ENCODE peak calls at places on chromosome 11, in ten cellular contexts. O is HT-29; H is GM23248; G is CD4-positive, alpha-beta T cell; Y is stimulated activated naive CD8-positive, alpha-beta T cell treated with anti-CD3 and anti-CD28 coated beads, Interleukin-15, Interleukin-2, amounts not matched to agents 100 U/mL and 50 U/mL, for 24 hours; S is head of caudate nucleus; I is nucleus accumbens; V is dorsolateral prefrontal cortex; L is NCI-H1417; P is GOT3. T is an unnamed sample.

GRCh38 chr11:12516387-12517110 is 139.2 kb downstream of the PARVA start:
- DNase-seq in O (no peak), H (no peak), G (no peak), Y (no peak), S (no peak), I (no peak), V (no peak), L (no peak), P (no peak), T (no peak)

GRCh38 chr11:128201006-128201405 is 386.4 kb downstream of the ETS1 start:
- DNase-seq in O (no peak), H (no peak), G (no peak), Y (no peak), S (no peak), I (no peak), V (no peak), L (no peak), P (no peak), T (no peak)

GRCh38 chr11:117232911-117233409 is 489 bp downstream of the RNF214 start:
- DNase-seq in O (peak; percentile 19), H (peak; percentile 47), G (no peak), Y (peak; percentile 30), S (no peak), I (no peak), V (no peak), L (peak; percentile 59), P (no peak), T (no peak)

GRCh38 chr11:10866893-10867331 is 9.1 kb upstream of the ZBED5 start:
- DNase-seq in O (no peak), H (peak; percentile 88), G (no peak), Y (no peak), S (no peak), I (no peak), V (no peak), L (peak; percentile 7), P (no peak), T (no peak)

GRCh38 chr11:3707176-3707575 is 36.0 kb upstream of the CHRNA10 start:
- DNase-seq in O (no peak), H (no peak), G (no peak), Y (no peak), S (no peak), I (no peak), V (no peak), L (no peak), P (no peak), T (no peak)

GRCh38 chr11:7513210-7514098 is at the start of gene PPFIBP2:
- DNase-seq in O (peak; percentile 80), H (peak; percentile 87), G (peak; percentile 78), Y (peak; percentile 88), S (peak; percentile 86), I (peak; percentile 58), V (peak; percentile 77), L (peak; percentile 70), P (peak; percentile 20), T (peak; percentile 92)

GRCh38 chr11:114162719-114163123 is 103.2 kb downstream of the ZBTB16 start:
- DNase-seq in O (peak; percentile 23), H (peak; percentile 96), G (no peak), Y (no peak), S (peak; percentile 80), I (peak; percentile 88), V (peak; percentile 92), L (peak; percentile 71), P (peak; percentile 6), T (peak; percentile 97)

GRCh38 chr11:24312464-24313238 is 184.2 kb upstream of the LUZP2 start:
- DNase-seq in O (no peak), H (peak; percentile 1), G (no peak), Y (no peak), S (no peak), I (no peak), V (no peak), L (no peak), P (no peak), T (no peak)